ENCODE peak calls at places on chromosome 5, in five cellular contexts. One of them, this sample, is unnamed.

GRCh38 chr5:175696139-175696854 is 38.4 kb downstream of the HRH2 start:
- DNase-seq in NCI-H748 treated with DMSO at 0.1 percent for 48 hours: peak; percentile 15
- DNase-seq in stimulated activated CD4-positive, alpha-beta T cell treated with anti-CD3 and anti-CD28 coated beads, Interleukin-4, amount 100 ng/mL, for 48 hours: peak; percentile 77
- DNase-seq in SW 1271: peak; percentile 18
- DNase-seq in iPS-NIHi11: peak; percentile 81
- DNase-seq in this sample: peak; percentile 84

GRCh38 chr5:140628711-140629110 is 4.3 kb downstream of the CD14 start:
- DNase-seq in NCI-H748 treated with DMSO at 0.1 percent for 48 hours: no peak
- DNase-seq in iPS-NIHi11: no peak
- DNase-seq in stimulated activated CD4-positive, alpha-beta T cell treated with anti-CD3 and anti-CD28 coated beads, Interleukin-4, amount 100 ng/mL, for 48 hours: no peak
- DNase-seq in SW 1271: no peak
- DNase-seq in this sample: no peak

GRCh38 chr5:56164371-56164770 is 68.8 kb downstream of the ANKRD55 start:
- DNase-seq in SW 1271: no peak
- DNase-seq in NCI-H748 treated with DMSO at 0.1 percent for 48 hours: no peak
- DNase-seq in stimulated activated CD4-positive, alpha-beta T cell treated with anti-CD3 and anti-CD28 coated beads, Interleukin-4, amount 100 ng/mL, for 48 hours: no peak
- DNase-seq in iPS-NIHi11: no peak
- DNase-seq in this sample: no peak

GRCh38 chr5:178155065-178155464 is 1.4 kb upstream of the NHP2 start:
- DNase-seq in stimulated activated CD4-positive, alpha-beta T cell treated with anti-CD3 and anti-CD28 coated beads, Interleukin-4, amount 100 ng/mL, for 48 hours: no peak
- DNase-seq in SW 1271: no peak
- DNase-seq in NCI-H748 treated with DMSO at 0.1 percent for 48 hours: no peak
- DNase-seq in iPS-NIHi11: no peak
- DNase-seq in this sample: no peak

GRCh38 chr5:127959152-127959764 is 124.3 kb upstream of the SLC12A2 start:
- DNase-seq in NCI-H748 treated with DMSO at 0.1 percent for 48 hours: peak; percentile 95
- DNase-seq in iPS-NIHi11: peak; percentile 39
- DNase-seq in SW 1271: peak; percentile 34
- DNase-seq in stimulated activated CD4-positive, alpha-beta T cell treated with anti-CD3 and anti-CD28 coated beads, Interleukin-4, amount 100 ng/mL, for 48 hours: no peak
- DNase-seq in this sample: peak; percentile 30

GRCh38 chr5:125558466-125558865 is 812.0 kb upstream of the ZNF608 start:
- DNase-seq in SW 1271: no peak
- DNase-seq in iPS-NIHi11: no peak
- DNase-seq in NCI-H748 treated with DMSO at 0.1 percent for 48 hours: no peak
- DNase-seq in stimulated activated CD4-positive, alpha-beta T cell treated with anti-CD3 and anti-CD28 coated beads, Interleukin-4, amount 100 ng/mL, for 48 hours: no peak
- DNase-seq in this sample: no peak

GRCh38 chr5:74380193-74380592 is 260.3 kb downstream of the ENC1 start:
- DNase-seq in iPS-NIHi11: no peak
- DNase-seq in stimulated activated CD4-positive, alpha-beta T cell treated with anti-CD3 and anti-CD28 coated beads, Interleukin-4, amount 100 ng/mL, for 48 hours: no peak
- DNase-seq in SW 1271: no peak
- DNase-seq in NCI-H748 treated with DMSO at 0.1 percent for 48 hours: no peak
- DNase-seq in this sample: no peak

GRCh38 chr5:176631383-176631970 is 1.0 kb downstream of the EIF4E1B start:
- DNase-seq in iPS-NIHi11: no peak
- DNase-seq in stimulated activated CD4-positive, alpha-beta T cell treated with anti-CD3 and anti-CD28 coated beads, Interleukin-4, amount 100 ng/mL, for 48 hours: no peak
- DNase-seq in SW 1271: no peak
- DNase-seq in NCI-H748 treated with DMSO at 0.1 percent for 48 hours: no peak
- DNase-seq in this sample: no peak

GRCh38 chr5:181153814-181154213 is 6.4 kb downstream of the OR2V2 start:
- DNase-seq in NCI-H748 treated with DMSO at 0.1 percent for 48 hours: no peak
- DNase-seq in iPS-NIHi11: no peak
- DNase-seq in stimulated activated CD4-positive, alpha-beta T cell treated with anti-CD3 and anti-CD28 coated beads, Interleukin-4, amount 100 ng/mL, for 48 hours: no peak
- DNase-seq in SW 1271: no peak
- DNase-seq in this sample: no peak

GRCh38 chr5:160507181-160507811 is 85.6 kb downstream of the PTTG1 start:
- DNase-seq in NCI-H748 treated with DMSO at 0.1 percent for 48 hours: no peak
- DNase-seq in stimulated activated CD4-positive, alpha-beta T cell treated with anti-CD3 and anti-CD28 coated beads, Interleukin-4, amount 100 ng/mL, for 48 hours: peak; percentile 41
- DNase-seq in SW 1271: no peak
- DNase-seq in iPS-NIHi11: no peak
- DNase-seq in this sample: no peak

GRCh38 chr5:68456756-68457217 is 241.2 kb downstream of the PIK3R1 start:
- DNase-seq in iPS-NIHi11: peak; percentile 32
- DNase-seq in stimulated activated CD4-positive, alpha-beta T cell treated with anti-CD3 and anti-CD28 coated beads, Interleukin-4, amount 100 ng/mL, for 48 hours: no peak
- DNase-seq in SW 1271: no peak
- DNase-seq in NCI-H748 treated with DMSO at 0.1 percent for 48 hours: no peak
- DNase-seq in this sample: peak; percentile 87

GRCh38 chr5:32837211-32837610 is 126.1 kb downstream of the NPR3 start:
- DNase-seq in iPS-NIHi11: no peak
- DNase-seq in SW 1271: no peak
- DNase-seq in NCI-H748 treated with DMSO at 0.1 percent for 48 hours: no peak
- DNase-seq in stimulated activated CD4-positive, alpha-beta T cell treated with anti-CD3 and anti-CD28 coated beads, Interleukin-4, amount 100 ng/mL, for 48 hours: no peak
- DNase-seq in this sample: no peak

GRCh38 chr5:28217695-28218094 is 1179.3 kb upstream of the CDH9 start:
- DNase-seq in iPS-NIHi11: no peak
- DNase-seq in NCI-H748 treated with DMSO at 0.1 percent for 48 hours: no peak
- DNase-seq in stimulated activated CD4-positive, alpha-beta T cell treated with anti-CD3 and anti-CD28 coated beads, Interleukin-4, amount 100 ng/mL, for 48 hours: no peak
- DNase-seq in SW 1271: no peak
- DNase-seq in this sample: no peak

GRCh38 chr5:174816858-174817257 is 92.5 kb downstream of the MSX2 start:
- DNase-seq in NCI-H748 treated with DMSO at 0.1 percent for 48 hours: no peak
- DNase-seq in iPS-NIHi11: peak; percentile 21
- DNase-seq in SW 1271: no peak
- DNase-seq in stimulated activated CD4-positive, alpha-beta T cell treated with anti-CD3 and anti-CD28 coated beads, Interleukin-4, amount 100 ng/mL, for 48 hours: no peak
- DNase-seq in this sample: peak; percentile 19

GRCh38 chr5:145941096-145941676 is 4.8 kb downstream of the SH3RF2 start:
- DNase-seq in stimulated activated CD4-positive, alpha-beta T cell treated with anti-CD3 and anti-CD28 coated beads, Interleukin-4, amount 100 ng/mL, for 48 hours: no peak
- DNase-seq in SW 1271: no peak
- DNase-seq in NCI-H748 treated with DMSO at 0.1 percent for 48 hours: no peak
- DNase-seq in iPS-NIHi11: no peak
- DNase-seq in this sample: no peak

GRCh38 chr5:160508780-160509361 is 87.2 kb downstream of the PTTG1 start:
- DNase-seq in iPS-NIHi11: peak; percentile 86
- DNase-seq in SW 1271: peak; percentile 72
- DNase-seq in NCI-H748 treated with DMSO at 0.1 percent for 48 hours: peak; percentile 26
- DNase-seq in stimulated activated CD4-positive, alpha-beta T cell treated with anti-CD3 and anti-CD28 coated beads, Interleukin-4, amount 100 ng/mL, for 48 hours: peak; percentile 41
- DNase-seq in this sample: peak; percentile 85

GRCh38 chr5:2780421-2781171 is 29.1 kb upstream of the IRX2 start:
- DNase-seq in NCI-H748 treated with DMSO at 0.1 percent for 48 hours: no peak
- DNase-seq in SW 1271: no peak
- DNase-seq in iPS-NIHi11: peak; percentile 37
- DNase-seq in stimulated activated CD4-positive, alpha-beta T cell treated with anti-CD3 and anti-CD28 coated beads, Interleukin-4, amount 100 ng/mL, for 48 hours: no peak
- DNase-seq in this sample: no peak

GRCh38 chr5:95048633-95049032 is 236.3 kb downstream of the MCTP1 start:
- DNase-seq in NCI-H748 treated with DMSO at 0.1 percent for 48 hours: no peak
- DNase-seq in iPS-NIHi11: no peak
- DNase-seq in stimulated activated CD4-positive, alpha-beta T cell treated with anti-CD3 and anti-CD28 coated beads, Interleukin-4, amount 100 ng/mL, for 48 hours: no peak
- DNase-seq in SW 1271: no peak
- DNase-seq in this sample: no peak

GRCh38 chr5:147949711-147950573 is 43.6 kb upstream of the C5orf46 start:
- DNase-seq in stimulated activated CD4-positive, alpha-beta T cell treated with anti-CD3 and anti-CD28 coated beads, Interleukin-4, amount 100 ng/mL, for 48 hours: no peak
- DNase-seq in SW 1271: no peak
- DNase-seq in iPS-NIHi11: peak; percentile 59
- DNase-seq in NCI-H748 treated with DMSO at 0.1 percent for 48 hours: peak; percentile 70
- DNase-seq in this sample: peak; percentile 25

GRCh38 chr5:95241635-95242034 is 43.3 kb downstream of the MCTP1 start:
- DNase-seq in NCI-H748 treated with DMSO at 0.1 percent for 48 hours: no peak
- DNase-seq in iPS-NIHi11: no peak
- DNase-seq in SW 1271: no peak
- DNase-seq in stimulated activated CD4-positive, alpha-beta T cell treated with anti-CD3 and anti-CD28 coated beads, Interleukin-4, amount 100 ng/mL, for 48 hours: no peak
- DNase-seq in this sample: no peak

GRCh38 chr5:1704676-1705075 is 95.0 kb downstream of the MRPL36 start:
- DNase-seq in iPS-NIHi11: no peak
- DNase-seq in SW 1271: no peak
- DNase-seq in stimulated activated CD4-positive, alpha-beta T cell treated with anti-CD3 and anti-CD28 coated beads, Interleukin-4, amount 100 ng/mL, for 48 hours: no peak
- DNase-seq in NCI-H748 treated with DMSO at 0.1 percent for 48 hours: no peak
- DNase-seq in this sample: no peak

GRCh38 chr5:125699860-125700259 is 723.3 kb upstream of the GRAMD2B start:
- DNase-seq in NCI-H748 treated with DMSO at 0.1 percent for 48 hours: peak; percentile 19
- DNase-seq in SW 1271: no peak
- DNase-seq in stimulated activated CD4-positive, alpha-beta T cell treated with anti-CD3 and anti-CD28 coated beads, Interleukin-4, amount 100 ng/mL, for 48 hours: no peak
- DNase-seq in iPS-NIHi11: no peak
- DNase-seq in this sample: no peak

This sample was measured in K562.